ENCODE peak calls at places on chromosomes 16 and 17, in four cellular contexts. One of them, this sample, is unnamed.

GRCh38 chr16:69327585-69328310 is 2.6 kb downstream of the PDF start:
- DNase-seq in uterus: no peak
- DNase-seq in body of pancreas: no peak
- DNase-seq in esophagus squamous epithelium: no peak
- DNase-seq in this sample: no peak

GRCh38 chr16:29662729-29663019 is 373 bp upstream of the SPN start:
- DNase-seq in uterus: no peak
- DNase-seq in esophagus squamous epithelium: no peak
- DNase-seq in body of pancreas: no peak
- DNase-seq in this sample: no peak

GRCh38 chr16:24163935-24164334 is 92.2 kb upstream of the CACNG3 start:
- DNase-seq in esophagus squamous epithelium: no peak
- DNase-seq in uterus: no peak
- DNase-seq in body of pancreas: no peak
- DNase-seq in this sample: no peak

GRCh38 chr17:78624461-78625216 is 47.4 kb upstream of the DNAH17 start:
- DNase-seq in esophagus squamous epithelium: no peak
- DNase-seq in uterus: no peak
- DNase-seq in body of pancreas: no peak
- DNase-seq in this sample: no peak

GRCh38 chr17:45942284-45942683 is 47.9 kb downstream of the MAPT start:
- DNase-seq in uterus: peak
- DNase-seq in body of pancreas: peak
- DNase-seq in esophagus squamous epithelium: no peak
- DNase-seq in this sample: no peak

GRCh38 chr16:79571753-79572544 is 28.6 kb downstream of the MAF start:
- DNase-seq in body of pancreas: no peak
- DNase-seq in esophagus squamous epithelium: no peak
- DNase-seq in uterus: no peak
- DNase-seq in this sample: no peak

GRCh38 chr16:28035866-28036393 is 27.6 kb downstream of the GSG1L start:
- DNase-seq in esophagus squamous epithelium: no peak
- DNase-seq in body of pancreas: no peak
- DNase-seq in uterus: no peak
- DNase-seq in this sample: no peak

GRCh38 chr17:80979547-80980378 is 11.9 kb upstream of the CHMP6 start:
- DNase-seq in esophagus squamous epithelium: no peak
- DNase-seq in uterus: no peak
- DNase-seq in body of pancreas: no peak
- DNase-seq in this sample: peak

GRCh38 chr16:67349172-67349571 is 22.6 kb downstream of the LRRC36 start:
- DNase-seq in body of pancreas: no peak
- DNase-seq in esophagus squamous epithelium: no peak
- DNase-seq in uterus: no peak
- DNase-seq in this sample: no peak

GRCh38 chr16:51155901-51156810 is 5.1 kb upstream of the SALL1 start:
- DNase-seq in body of pancreas: no peak
- DNase-seq in esophagus squamous epithelium: no peak
- DNase-seq in uterus: peak
- DNase-seq in this sample: no peak

GRCh38 chr16:26269663-26270062 is 577.9 kb downstream of the HS3ST4 start:
- DNase-seq in esophagus squamous epithelium: no peak
- DNase-seq in uterus: no peak
- DNase-seq in body of pancreas: no peak
- DNase-seq in this sample: no peak

GRCh38 chr17:13362341-13363122 is 239.2 kb downstream of the HS3ST3A1 start:
- DNase-seq in uterus: no peak
- DNase-seq in body of pancreas: no peak
- DNase-seq in esophagus squamous epithelium: no peak
- DNase-seq in this sample: no peak

GRCh38 chr17:56497132-56497531 is 96.4 kb upstream of the NOG start:
- DNase-seq in esophagus squamous epithelium: no peak
- DNase-seq in uterus: no peak
- DNase-seq in body of pancreas: no peak
- DNase-seq in this sample: no peak

GRCh38 chr16:27980919-27981670 is 82.4 kb downstream of the GSG1L start:
- DNase-seq in esophagus squamous epithelium: no peak
- DNase-seq in uterus: no peak
- DNase-seq in body of pancreas: no peak
- DNase-seq in this sample: no peak

GRCh38 chr16:86401119-86401518 is 109.2 kb upstream of the FOXF1 start:
- DNase-seq in esophagus squamous epithelium: no peak
- DNase-seq in body of pancreas: no peak
- DNase-seq in uterus: no peak
- DNase-seq in this sample: no peak

GRCh38 chr16:84486126-84486525 is 18.3 kb downstream of the MEAK7 start:
- DNase-seq in body of pancreas: no peak
- DNase-seq in uterus: no peak
- DNase-seq in esophagus squamous epithelium: no peak
- DNase-seq in this sample: peak

GRCh38 chr16:14371778-14372431 is 258.2 kb downstream of the PARN start:
- DNase-seq in uterus: no peak
- DNase-seq in body of pancreas: no peak
- DNase-seq in esophagus squamous epithelium: no peak
- DNase-seq in this sample: no peak

GRCh38 chr17:53012364-53012763 is 810.4 kb upstream of the KIF2B start:
- DNase-seq in esophagus squamous epithelium: no peak
- DNase-seq in uterus: no peak
- DNase-seq in body of pancreas: no peak
- DNase-seq in this sample: no peak
- TF ChIP-seq CTCF in esophagus squamous epithelium: no peak
- TF ChIP-seq CTCF in uterus: no peak
- TF ChIP-seq CTCF in body of pancreas: no peak
- TF ChIP-seq CTCF in this sample: no peak

GRCh38 chr17:77453613-77454559 is 313.1 kb downstream of the SEC14L1 start:
- DNase-seq in body of pancreas: peak
- DNase-seq in esophagus squamous epithelium: no peak
- DNase-seq in uterus: no peak
- DNase-seq in this sample: peak
- TF ChIP-seq POLR2A in body of pancreas: no peak
- TF ChIP-seq POLR2A in esophagus squamous epithelium: no peak
- TF ChIP-seq POLR2A in uterus: no peak
- TF ChIP-seq POLR2A in this sample: no peak

DNA sequence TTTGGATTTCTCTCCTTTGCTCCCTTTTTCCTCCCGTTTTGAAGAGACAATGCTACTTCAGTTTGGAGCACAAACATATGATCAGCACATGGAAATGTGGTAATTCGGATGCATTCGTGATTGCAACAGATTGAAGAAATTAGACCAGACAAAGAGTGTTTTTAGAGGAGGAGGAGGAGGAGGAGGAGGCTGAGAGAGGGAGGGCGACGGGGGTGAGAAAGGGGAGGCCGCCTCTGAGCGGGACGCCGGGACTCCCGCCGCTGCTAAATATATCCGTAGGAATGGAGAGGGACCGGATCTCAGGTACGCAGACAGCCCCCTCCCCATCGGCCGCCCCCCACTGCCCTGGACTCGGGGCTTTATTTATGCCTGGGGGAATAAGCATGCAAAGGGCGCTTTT is 179.3 kb downstream of the SEC14L1 start:
- DNase-seq in esophagus squamous epithelium: no peak
- DNase-seq in body of pancreas: no peak
- DNase-seq in uterus: peak
- DNase-seq in this sample: peak
- H3K27ac ChIP-seq in esophagus squamous epithelium: peak
- H3K27ac ChIP-seq in body of pancreas: peak
- H3K27ac ChIP-seq in uterus: peak
- H3K27ac ChIP-seq in this sample: peak

GRCh38 chr17:40560592-40561293 is 4.5 kb downstream of the CCR7 start:
- DNase-seq in esophagus squamous epithelium: no peak
- DNase-seq in uterus: no peak
- DNase-seq in body of pancreas: peak
- DNase-seq in this sample: no peak
- TF ChIP-seq CTCF in esophagus squamous epithelium: no peak
- TF ChIP-seq CTCF in uterus: no peak
- TF ChIP-seq CTCF in body of pancreas: no peak
- TF ChIP-seq CTCF in this sample: no peak

DNA sequence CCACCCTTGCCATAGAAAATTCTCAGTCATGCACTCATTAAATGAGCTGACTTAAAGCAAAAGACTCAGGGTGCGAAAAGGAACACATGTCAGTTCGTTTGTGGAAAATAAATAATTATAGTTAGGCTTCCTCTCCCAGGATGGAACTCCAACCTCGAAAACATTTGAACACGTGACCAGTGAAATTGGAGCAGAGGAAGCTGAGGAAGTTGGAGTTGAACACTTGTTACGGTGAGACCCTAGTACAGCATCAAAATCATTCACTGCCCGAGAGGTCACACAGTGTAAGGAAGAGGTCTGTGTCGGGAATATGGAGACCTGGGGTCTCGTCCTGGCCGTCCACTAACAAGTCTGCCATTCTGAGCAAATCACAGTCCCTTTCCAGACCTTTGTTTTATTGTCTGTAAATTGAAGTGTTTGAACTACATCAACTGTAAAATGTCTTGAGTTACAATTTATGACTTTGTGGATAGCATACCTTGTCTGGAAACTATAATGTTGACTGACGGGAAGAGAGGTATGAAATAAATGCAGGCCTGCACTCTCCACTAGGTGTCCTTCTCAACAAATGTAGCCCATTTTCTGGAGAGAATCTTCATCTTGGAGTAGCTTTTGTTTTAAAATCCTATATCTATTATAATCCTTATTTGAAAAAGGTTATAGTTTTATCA is 7.7 kb downstream of the PSMD7 start:
- DNase-seq in body of pancreas: no peak
- DNase-seq in uterus: no peak
- DNase-seq in esophagus squamous epithelium: no peak
- DNase-seq in this sample: no peak
- TF ChIP-seq POLR2A in body of pancreas: no peak
- TF ChIP-seq POLR2A in uterus: no peak
- TF ChIP-seq POLR2A in esophagus squamous epithelium: no peak
- TF ChIP-seq POLR2A in this sample: no peak

GRCh38 chr16:70576431-70577255 is 53.0 kb downstream of the SF3B3 start:
- DNase-seq in body of pancreas: no peak
- DNase-seq in uterus: no peak
- DNase-seq in esophagus squamous epithelium: no peak
- DNase-seq in this sample: no peak
- H3K27ac ChIP-seq in body of pancreas: no peak
- H3K27ac ChIP-seq in uterus: peak
- H3K27ac ChIP-seq in esophagus squamous epithelium: peak
- H3K27ac ChIP-seq in this sample: peak